ENCODE peak calls at places on chromosomes 5 and 9, in ten cellular contexts. D, M, B, P, W, N, O, U, Z and H are unnamed samples.

GRCh38 chr5:124176692-124177091 is 569.7 kb downstream of the ZNF608 start:
- DNase-seq in O (peak), M (no peak), B (peak), Z (peak), W (no peak), U (no peak), P (no peak), D (no peak), N (no peak), H (peak)

GRCh38 chr5:160199410-160199911 is 29.8 kb upstream of the FABP6 start:
- DNase-seq in N (peak), B (no peak), U (peak), O (peak), D (peak), Z (peak), W (peak), M (peak), P (peak), H (no peak)

GRCh38 chr9:136081113-136081825 is 13.8 kb downstream of the NACC2 start:
- DNase-seq in O (no peak), Z (peak), N (peak), B (no peak), U (no peak), D (no peak), W (no peak), P (no peak), M (peak), H (peak)

GRCh38 chr5:72510610-72511121 is 3.5 kb upstream of the ZNF366 start:
- DNase-seq in B (peak), W (no peak), P (peak), M (no peak), N (no peak), O (no peak), Z (peak), U (no peak), D (peak), H (no peak)

GRCh38 chr5:14347522-14347921 is 204.4 kb downstream of the TRIO start:
- DNase-seq in W (no peak), P (no peak), U (no peak), O (no peak), M (no peak), D (no peak), B (no peak), Z (no peak), N (no peak), H (no peak)

GRCh38 chr5:43309657-43310056 is 3.6 kb downstream of the HMGCS1 start:
- DNase-seq in P (peak), Z (no peak), W (no peak), B (no peak), U (no peak), O (no peak), D (no peak), N (no peak), M (no peak), H (no peak)

GRCh38 chr9:36389590-36389989 is 10.5 kb downstream of the RNF38 start:
- DNase-seq in O (peak), D (no peak), B (no peak), W (no peak), N (no peak), M (no peak), Z (no peak), U (no peak), P (no peak), H (no peak)

GRCh38 chr9:133609311-133610098 is at the start of gene FAM163B:
- DNase-seq in O (no peak), U (no peak), M (no peak), B (no peak), Z (peak), N (no peak), D (peak), P (no peak), W (peak), H (peak)

GRCh38 chr9:120965344-120966004 is 38.9 kb upstream of the TRAF1 start:
- DNase-seq in N (peak), D (no peak), P (no peak), W (no peak), M (peak), O (no peak), B (no peak), Z (peak), U (no peak), H (no peak)

GRCh38 chr5:81778642-81779041 is 27.7 kb upstream of the SSBP2 start:
- DNase-seq in W (no peak), P (no peak), D (peak), M (no peak), Z (peak), B (no peak), N (no peak), U (no peak), O (peak), H (peak)

GRCh38 chr5:143402464-143403356 is 776 bp downstream of the NR3C1 start:
- DNase-seq in U (peak), N (no peak), D (peak), B (no peak), P (peak), O (peak), W (peak), M (no peak), Z (peak), H (no peak)

GRCh38 chr5:343461-344401 is 22.2 kb downstream of the AHRR start:
- DNase-seq in P (peak), N (no peak), U (no peak), M (peak), Z (peak), W (no peak), D (peak), B (peak), O (peak), H (peak)

GRCh38 chr5:80269991-80270438 is 14.2 kb upstream of the SERINC5 start:
- DNase-seq in P (no peak), W (no peak), M (no peak), O (no peak), N (no peak), U (no peak), B (no peak), Z (no peak), D (no peak), H (no peak)

GRCh38 chr9:89863837-89864236 is 259.0 kb downstream of the GADD45G start:
- DNase-seq in N (no peak), Z (no peak), O (no peak), D (no peak), M (peak), U (no peak), B (no peak), P (no peak), W (no peak), H (no peak)

GRCh38 chr5:111461934-111462333 is 50.4 kb downstream of the STARD4 start:
- DNase-seq in N (no peak), D (no peak), U (no peak), Z (no peak), O (no peak), W (no peak), B (no peak), M (no peak), P (no peak), H (no peak)

GRCh38 chr5:179797741-179798140 is 4.0 kb downstream of the LTC4S start:
- DNase-seq in N (no peak), B (no peak), O (no peak), Z (no peak), W (no peak), M (no peak), D (no peak), U (no peak), P (no peak), H (no peak)

GRCh38 chr9:99660191-99660636 is 161.5 kb upstream of the NR4A3 start:
- DNase-seq in D (no peak), M (no peak), O (peak), U (no peak), P (no peak), Z (no peak), N (no peak), W (no peak), B (no peak), H (no peak)

GRCh38 chr5:58365791-58366190 is 94.1 kb downstream of the PLK2 start:
- DNase-seq in U (no peak), O (no peak), M (no peak), P (no peak), Z (no peak), D (no peak), W (no peak), B (no peak), N (no peak), H (no peak)

GRCh38 chr5:43227655-43228054 is 35.6 kb downstream of the NIM1K start:
- DNase-seq in O (peak), P (peak), W (no peak), Z (peak), D (peak), B (peak), N (no peak), M (no peak), U (no peak), H (peak)

GRCh38 chr5:89283758-89284493 is 400.9 kb upstream of the MEF2C start:
- DNase-seq in D (no peak), Z (no peak), P (no peak), O (no peak), N (no peak), U (no peak), B (no peak), W (no peak), M (no peak), H (no peak)

GRCh38 chr9:107587175-107587963 is 97.8 kb upstream of the KLF4 start:
- DNase-seq in O (peak), P (no peak), M (no peak), Z (no peak), N (no peak), U (no peak), B (no peak), W (no peak), D (no peak), H (no peak)

GRCh38 chr5:65854931-65855330 is 71.4 kb upstream of the ERBIN start:
- DNase-seq in Z (no peak), N (no peak), M (no peak), P (no peak), O (no peak), U (no peak), D (peak), W (no peak), B (peak), H (no peak)

GRCh38 chr5:96807099-96807654 is 568 bp downstream of the ERAP1 start:
- DNase-seq in M (peak), P (peak), U (no peak), D (peak), O (peak), Z (peak), B (no peak), N (peak), W (peak), H (peak)

GRCh38 chr5:143297756-143298155 is 105.7 kb downstream of the NR3C1 start:
- DNase-seq in D (no peak), U (no peak), N (no peak), P (no peak), B (no peak), Z (peak), M (no peak), O (no peak), W (no peak), H (no peak)

GRCh38 chr5:96919754-96920197 is 16.1 kb upstream of the LNPEP start:
- DNase-seq in U (peak), M (no peak), P (no peak), D (no peak), Z (no peak), W (no peak), B (no peak), O (no peak), N (no peak), H (no peak)

GRCh38 chr9:87267251-87267679 is 230.4 kb upstream of the DAPK1 start:
- DNase-seq in O (no peak), Z (peak), W (no peak), D (peak), M (no peak), N (no peak), B (peak), U (no peak), P (no peak), H (peak)

GRCh38 chr5:93794954-93795353 is 53.6 kb upstream of the POU5F2 start:
- DNase-seq in O (no peak), N (peak), M (peak), U (no peak), Z (no peak), B (no peak), W (no peak), P (peak), D (no peak), H (no peak)

GRCh38 chr5:82413302-82414042 is 135.3 kb upstream of the RPS23 start:
- DNase-seq in D (peak), B (peak), W (no peak), M (no peak), U (no peak), Z (peak), O (no peak), P (peak), N (no peak), H (peak)

GRCh38 chr9:83384214-83384613 is 154.0 kb downstream of the FRMD3 start:
- DNase-seq in Z (no peak), B (no peak), U (no peak), M (peak), O (no peak), W (no peak), P (no peak), N (peak), D (no peak), H (no peak)

GRCh38 chr5:10762178-10762775 is 1.2 kb upstream of the DAP start:
- DNase-seq in N (no peak), P (peak), O (peak), M (no peak), U (no peak), Z (peak), W (no peak), D (no peak), B (no peak), H (no peak)

GRCh38 chr9:89808076-89808701 is 203.4 kb downstream of the GADD45G start:
- DNase-seq in D (no peak), W (no peak), B (no peak), N (no peak), M (peak), O (no peak), P (no peak), Z (peak), U (no peak), H (peak)

GRCh38 chr9:1047605-1048235 is 2.4 kb upstream of the DMRT2 start:
- DNase-seq in N (no peak), O (peak), U (no peak), B (no peak), W (no peak), P (peak), M (no peak), D (no peak), Z (no peak), H (no peak)

GRCh38 chr9:73845539-73845938 is 651.6 kb upstream of the RORB start:
- DNase-seq in P (no peak), U (no peak), Z (no peak), M (no peak), O (no peak), B (no peak), N (no peak), W (no peak), D (no peak), H (no peak)

GRCh38 chr5:36877667-36878420 is 1.3 kb downstream of the NIPBL start:
- DNase-seq in O (peak), D (no peak), P (peak), N (no peak), M (no peak), W (no peak), U (no peak), Z (peak), B (no peak), H (no peak)

GRCh38 chr5:104793031-104793430 is 1230.4 kb upstream of the NUDT12 start:
- DNase-seq in B (peak), U (no peak), D (no peak), P (peak), M (no peak), N (no peak), W (no peak), Z (peak), O (no peak), H (no peak)

GRCh38 chr5:125554355-125554754 is 807.9 kb upstream of the ZNF608 start:
- DNase-seq in P (no peak), B (no peak), W (no peak), U (no peak), Z (no peak), M (no peak), D (no peak), O (no peak), N (no peak), H (no peak)

GRCh38 chr9:115008536-115008935 is 78.1 kb upstream of the TNFSF8 start:
- DNase-seq in P (peak), D (peak), O (peak), B (peak), Z (peak), N (no peak), M (no peak), U (peak), W (no peak), H (peak)

GRCh38 chr9:129696803-129697110 is 31.3 kb downstream of the PRRX2 start:
- DNase-seq in W (no peak), M (no peak), O (no peak), U (no peak), Z (no peak), B (no peak), P (no peak), N (no peak), D (no peak), H (no peak)

GRCh38 chr9:23586906-23587305 is 239.1 kb downstream of the ELAVL2 start:
- DNase-seq in O (peak), W (no peak), P (no peak), N (no peak), B (no peak), M (no peak), U (no peak), Z (no peak), D (no peak), H (no peak)